ENCODE peak calls at places on chromosomes 13 and 19, in six cellular contexts. One of them, this sample, is unnamed.

GRCh38 chr13:41988244-41988643 is 27.3 kb upstream of the VWA8 start:
- DNase-seq in MM.1S: no peak
- DNase-seq in neural progenitor cell: no peak
- DNase-seq in GM23338: no peak
- DNase-seq in hepatocyte: no peak
- DNase-seq in HCT116: no peak
- DNase-seq in this sample: no peak

GRCh38 chr19:575527-576506 is 3.4 kb downstream of the BSG start:
- DNase-seq in MM.1S: no peak
- DNase-seq in neural progenitor cell: no peak
- DNase-seq in GM23338: peak; percentile 18
- DNase-seq in hepatocyte: peak; percentile 48
- DNase-seq in HCT116: no peak
- DNase-seq in this sample: peak; percentile 75

GRCh38 chr13:43203781-43204180 is 180.4 kb downstream of the DNAJC15 start:
- DNase-seq in MM.1S: no peak
- DNase-seq in neural progenitor cell: no peak
- DNase-seq in GM23338: no peak
- DNase-seq in hepatocyte: no peak
- DNase-seq in HCT116: no peak
- DNase-seq in this sample: no peak

GRCh38 chr19:23222998-23223652 is 27.1 kb downstream of the ZNF724 start:
- DNase-seq in MM.1S: no peak
- DNase-seq in neural progenitor cell: no peak
- DNase-seq in GM23338: no peak
- DNase-seq in hepatocyte: no peak
- DNase-seq in HCT116: no peak
- DNase-seq in this sample: peak; percentile 5

GRCh38 chr13:70407486-70407885 is 299.2 kb upstream of the KLHL1 start:
- DNase-seq in MM.1S: no peak
- DNase-seq in neural progenitor cell: no peak
- DNase-seq in GM23338: no peak
- DNase-seq in hepatocyte: no peak
- DNase-seq in HCT116: no peak
- DNase-seq in this sample: peak; percentile 61

GRCh38 chr19:53388168-53388567 is 6.8 kb upstream of the ZNF765 start:
- DNase-seq in MM.1S: no peak
- DNase-seq in neural progenitor cell: no peak
- DNase-seq in GM23338: no peak
- DNase-seq in hepatocyte: no peak
- DNase-seq in HCT116: no peak
- DNase-seq in this sample: peak; percentile 40

GRCh38 chr19:29324717-29325116 is 111.8 kb upstream of the UQCRFS1 start:
- DNase-seq in MM.1S: no peak
- DNase-seq in neural progenitor cell: no peak
- DNase-seq in GM23338: no peak
- DNase-seq in hepatocyte: no peak
- DNase-seq in HCT116: no peak
- DNase-seq in this sample: no peak

GRCh38 chr13:24618219-24618955 is 61.8 kb upstream of the ATP12A start:
- DNase-seq in MM.1S: no peak
- DNase-seq in neural progenitor cell: no peak
- DNase-seq in GM23338: no peak
- DNase-seq in hepatocyte: no peak
- DNase-seq in HCT116: no peak
- DNase-seq in this sample: no peak

GRCh38 chr13:94968757-94969086 is 256.4 kb upstream of the SOX21 start:
- DNase-seq in MM.1S: no peak
- DNase-seq in neural progenitor cell: no peak
- DNase-seq in GM23338: no peak
- DNase-seq in hepatocyte: no peak
- DNase-seq in HCT116: no peak
- DNase-seq in this sample: no peak
- TF ChIP-seq EZH2 in MM.1S: no peak
- TF ChIP-seq EZH2 in neural progenitor cell: no peak
- TF ChIP-seq EZH2 in GM23338: peak; percentile 20
- TF ChIP-seq EZH2 in hepatocyte: no peak
- TF ChIP-seq EZH2 in HCT116: no peak
- TF ChIP-seq EZH2 in this sample: no peak

DNA sequence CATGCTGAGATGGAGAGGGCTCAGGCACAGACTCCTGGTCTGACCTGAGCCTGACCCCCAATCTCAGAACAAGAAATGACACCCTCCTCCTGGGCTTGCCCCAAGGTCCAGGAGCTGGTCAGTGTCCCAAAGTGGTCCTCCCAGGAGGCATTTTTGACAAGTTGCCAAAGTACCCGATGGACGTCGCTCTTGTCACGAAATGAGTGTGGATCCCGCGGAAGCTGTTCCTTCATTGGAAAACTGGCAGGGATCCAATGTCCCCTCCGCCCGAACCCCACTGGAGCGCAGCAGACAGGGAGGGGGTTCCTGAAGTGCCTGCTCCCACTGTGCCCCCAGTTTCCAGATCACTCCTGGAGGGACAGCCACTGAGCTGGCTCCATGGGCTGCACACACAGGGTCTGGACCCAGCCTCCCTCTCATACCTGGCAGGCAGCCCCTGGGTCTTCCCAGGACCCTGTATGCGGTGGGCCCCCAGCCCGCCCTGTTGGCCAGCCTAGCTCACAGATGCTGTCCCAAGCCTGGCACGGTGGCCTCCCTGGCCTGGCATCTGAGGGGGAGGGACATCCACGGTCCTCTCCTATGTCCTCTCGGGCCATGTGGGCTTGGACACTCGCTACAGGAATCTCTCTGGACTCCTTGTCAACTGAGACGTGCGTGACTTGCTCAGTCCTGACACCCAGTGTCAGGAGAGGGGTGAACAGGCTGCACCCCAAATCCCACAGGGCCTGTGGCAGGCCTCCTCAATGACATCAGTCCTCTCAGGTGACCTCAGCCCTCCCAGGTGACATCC is 12.8 kb upstream of the ZNF14 start:
- DNase-seq in MM.1S: no peak
- DNase-seq in neural progenitor cell: no peak
- DNase-seq in GM23338: no peak
- DNase-seq in hepatocyte: no peak
- DNase-seq in HCT116: no peak
- DNase-seq in this sample: no peak
- TF ChIP-seq EZH2phosphoT487 in MM.1S: no peak
- TF ChIP-seq EZH2phosphoT487 in neural progenitor cell: no peak
- TF ChIP-seq EZH2phosphoT487 in GM23338: no peak
- TF ChIP-seq EZH2phosphoT487 in hepatocyte: no peak
- TF ChIP-seq EZH2phosphoT487 in HCT116: no peak
- TF ChIP-seq EZH2phosphoT487 in this sample: no peak

DNA sequence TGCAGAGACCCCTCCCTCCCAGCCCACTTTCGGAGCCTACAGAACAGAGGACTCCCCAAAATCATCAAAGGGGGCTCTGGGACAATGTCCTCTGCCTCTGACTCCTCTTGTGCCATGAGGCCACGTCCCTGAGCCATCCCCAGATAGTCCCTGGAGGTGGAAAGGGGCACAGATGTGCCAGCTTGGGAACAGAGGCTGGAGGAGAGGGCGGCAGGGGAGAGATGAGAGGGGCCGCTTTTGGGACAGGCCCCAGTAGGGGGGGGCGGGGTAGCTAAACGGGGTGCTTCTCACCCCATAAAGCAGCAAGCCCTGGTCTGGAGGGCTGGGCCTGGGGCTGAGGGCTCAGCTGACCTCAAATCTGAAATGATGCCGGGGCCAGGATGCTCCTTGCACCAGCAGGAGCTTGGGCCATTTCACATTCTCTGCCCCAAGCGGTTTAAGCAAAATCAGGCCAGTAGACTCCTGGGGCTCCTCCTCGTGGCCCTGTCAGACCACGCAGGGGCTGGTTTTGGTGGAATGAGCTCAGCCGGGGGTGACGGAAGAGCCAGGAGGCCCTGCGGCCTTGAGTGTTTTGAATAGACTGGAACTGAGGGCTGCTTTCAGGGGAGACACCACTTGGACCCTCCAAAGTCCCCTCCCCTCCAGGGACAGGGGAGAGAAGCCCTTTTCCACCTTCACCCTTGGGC is 27.1 kb downstream of the ONECUT3 start:
- DNase-seq in MM.1S: peak; percentile 28
- DNase-seq in neural progenitor cell: no peak
- DNase-seq in GM23338: no peak
- DNase-seq in hepatocyte: no peak
- DNase-seq in HCT116: no peak
- DNase-seq in this sample: peak; percentile 52
- TF ChIP-seq CTCF in MM.1S: peak; percentile 38
- TF ChIP-seq CTCF in neural progenitor cell: no peak
- TF ChIP-seq CTCF in GM23338: no peak
- TF ChIP-seq CTCF in hepatocyte: no peak
- TF ChIP-seq CTCF in HCT116: no peak
- TF ChIP-seq CTCF in this sample: peak; percentile 36

DNA sequence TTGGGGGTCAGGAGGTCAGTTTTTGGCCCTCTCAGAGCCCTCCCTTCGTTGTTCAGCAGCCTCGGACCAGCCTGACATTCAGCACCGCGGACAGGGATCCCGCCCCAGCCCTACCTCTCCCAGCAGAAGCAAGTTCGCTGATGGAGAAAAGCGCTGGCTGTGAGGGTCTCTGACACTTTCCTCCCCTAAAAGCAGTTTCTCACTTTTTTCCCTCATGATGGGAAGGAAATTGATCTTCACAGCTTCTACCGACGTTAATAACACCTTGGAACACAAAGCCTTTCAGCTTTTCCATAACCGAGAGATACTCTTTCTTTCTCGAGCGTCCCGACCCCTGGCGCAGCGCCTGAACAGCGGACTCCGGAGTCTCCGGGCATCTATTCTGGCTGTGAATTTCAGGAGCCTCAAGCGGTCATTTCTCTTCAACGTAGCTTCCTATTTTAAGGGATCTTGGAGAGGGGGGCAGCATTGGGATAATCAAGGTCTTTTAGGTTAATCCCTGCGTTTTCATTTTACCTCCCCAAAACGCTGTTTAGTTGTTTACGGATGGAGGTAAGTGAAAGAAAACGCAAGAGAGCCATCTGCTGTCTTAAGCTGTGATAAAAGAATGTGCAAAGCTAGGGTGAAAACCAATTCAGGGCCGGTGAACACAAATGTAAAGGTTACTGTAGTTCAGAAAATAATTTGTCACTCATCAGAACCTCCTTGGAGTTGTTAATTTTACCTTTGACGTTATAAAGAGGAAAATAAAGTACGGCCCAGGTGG is 467.2 kb downstream of the ITGBL1 start:
- DNase-seq in MM.1S: no peak
- DNase-seq in neural progenitor cell: peak; percentile 83
- DNase-seq in GM23338: peak; percentile 77
- DNase-seq in hepatocyte: peak; percentile 62
- DNase-seq in HCT116: no peak
- DNase-seq in this sample: no peak
- TF ChIP-seq EZH2 in MM.1S: no peak
- TF ChIP-seq EZH2 in neural progenitor cell: peak; percentile 78
- TF ChIP-seq EZH2 in GM23338: peak; percentile 41
- TF ChIP-seq EZH2 in hepatocyte: no peak
- TF ChIP-seq EZH2 in HCT116: no peak
- TF ChIP-seq EZH2 in this sample: no peak

GRCh38 chr19:50427318-50427925 is 5.3 kb upstream of the MYBPC2 start:
- DNase-seq in MM.1S: no peak
- DNase-seq in neural progenitor cell: no peak
- DNase-seq in GM23338: no peak
- DNase-seq in hepatocyte: no peak
- DNase-seq in HCT116: no peak
- DNase-seq in this sample: no peak

GRCh38 chr19:50428768-50429463 is 3.8 kb upstream of the MYBPC2 start:
- DNase-seq in MM.1S: no peak
- DNase-seq in neural progenitor cell: no peak
- DNase-seq in GM23338: no peak
- DNase-seq in hepatocyte: no peak
- DNase-seq in HCT116: no peak
- DNase-seq in this sample: no peak

GRCh38 chr19:50425581-50425980 is 6.8 kb downstream of the SPIB start:
- DNase-seq in MM.1S: no peak
- DNase-seq in neural progenitor cell: no peak
- DNase-seq in GM23338: no peak
- DNase-seq in hepatocyte: no peak
- DNase-seq in HCT116: no peak
- DNase-seq in this sample: no peak

GRCh38 chr19:50430888-50431342 is 1.8 kb upstream of the MYBPC2 start:
- DNase-seq in MM.1S: no peak
- DNase-seq in neural progenitor cell: peak; percentile 28
- DNase-seq in GM23338: peak; percentile 25
- DNase-seq in hepatocyte: no peak
- DNase-seq in HCT116: no peak
- DNase-seq in this sample: no peak

DNA sequence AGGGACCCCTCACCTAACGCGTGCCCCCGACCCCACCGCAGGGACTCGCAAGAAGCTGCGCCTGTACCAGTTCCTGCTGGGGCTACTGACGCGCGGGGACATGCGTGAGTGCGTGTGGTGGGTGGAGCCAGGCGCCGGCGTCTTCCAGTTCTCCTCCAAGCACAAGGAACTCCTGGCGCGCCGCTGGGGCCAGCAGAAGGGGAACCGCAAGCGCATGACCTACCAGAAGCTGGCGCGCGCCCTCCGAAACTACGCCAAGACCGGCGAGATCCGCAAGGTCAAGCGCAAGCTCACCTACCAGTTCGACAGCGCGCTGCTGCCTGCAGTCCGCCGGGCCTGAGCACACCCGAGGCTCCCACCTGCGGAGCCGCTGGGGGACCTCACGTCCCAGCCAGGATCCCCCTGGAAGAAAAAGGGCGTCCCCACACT is 4.7 kb upstream of the MYBPC2 start:
- DNase-seq in MM.1S: peak; percentile 25
- DNase-seq in neural progenitor cell: peak; percentile 57
- DNase-seq in GM23338: peak; percentile 91
- DNase-seq in hepatocyte: peak; percentile 86
- DNase-seq in HCT116: no peak
- DNase-seq in this sample: no peak
- TF ChIP-seq EZH2phosphoT487 in MM.1S: no peak
- TF ChIP-seq EZH2phosphoT487 in neural progenitor cell: no peak
- TF ChIP-seq EZH2phosphoT487 in GM23338: no peak
- TF ChIP-seq EZH2phosphoT487 in hepatocyte: no peak
- TF ChIP-seq EZH2phosphoT487 in HCT116: no peak
- TF ChIP-seq EZH2phosphoT487 in this sample: no peak

GRCh38 chr19:58475714-58476497 is at the start of gene ZNF446:
- DNase-seq in MM.1S: peak; percentile 96
- DNase-seq in neural progenitor cell: peak; percentile 98
- DNase-seq in GM23338: peak; percentile 98
- DNase-seq in hepatocyte: peak; percentile 97
- DNase-seq in HCT116: peak; percentile 95
- DNase-seq in this sample: peak; percentile 98
- TF ChIP-seq CTCF in MM.1S: no peak
- TF ChIP-seq CTCF in neural progenitor cell: no peak
- TF ChIP-seq CTCF in GM23338: no peak
- TF ChIP-seq CTCF in hepatocyte: no peak
- TF ChIP-seq CTCF in HCT116: no peak
- TF ChIP-seq CTCF in this sample: no peak

GRCh38 chr13:113022391-113023216 is 53.6 kb downstream of the MCF2L start:
- DNase-seq in MM.1S: no peak
- DNase-seq in neural progenitor cell: peak; percentile 94
- DNase-seq in GM23338: peak; percentile 65
- DNase-seq in hepatocyte: peak; percentile 34
- DNase-seq in HCT116: no peak
- DNase-seq in this sample: no peak
- TF ChIP-seq EZH2 in MM.1S: peak; percentile 10
- TF ChIP-seq EZH2 in neural progenitor cell: no peak
- TF ChIP-seq EZH2 in GM23338: no peak
- TF ChIP-seq EZH2 in hepatocyte: no peak
- TF ChIP-seq EZH2 in HCT116: no peak
- TF ChIP-seq EZH2 in this sample: no peak

GRCh38 chr13:68550330-68550729 is 1320.2 kb upstream of the PCDH9 start:
- DNase-seq in MM.1S: no peak
- DNase-seq in neural progenitor cell: no peak
- DNase-seq in GM23338: no peak
- DNase-seq in hepatocyte: no peak
- DNase-seq in HCT116: no peak
- DNase-seq in this sample: no peak

GRCh38 chr13:68551701-68552522 is 1321.8 kb upstream of the PCDH9 start:
- DNase-seq in MM.1S: peak; percentile 23
- DNase-seq in neural progenitor cell: no peak
- DNase-seq in GM23338: no peak
- DNase-seq in hepatocyte: no peak
- DNase-seq in HCT116: no peak
- DNase-seq in this sample: peak; percentile 10
- TF ChIP-seq EZH2phosphoT487 in MM.1S: no peak
- TF ChIP-seq EZH2phosphoT487 in neural progenitor cell: no peak
- TF ChIP-seq EZH2phosphoT487 in GM23338: no peak
- TF ChIP-seq EZH2phosphoT487 in hepatocyte: no peak
- TF ChIP-seq EZH2phosphoT487 in HCT116: no peak
- TF ChIP-seq EZH2phosphoT487 in this sample: no peak